ENCODE peak calls at places on chromosomes 4 and X, in six cellular contexts. Y is activated CD8-positive, alpha-beta memory T cell treated with anti-CD3 and anti-CD28 coated beads, Interleukin-2, amount 50 U/mL, for 4 hours; S is M059J; O is uterus; A is NCI-H1436; P is cardiac muscle cell. B is an unnamed sample.

GRCh38 chrX:138874271-138874670 is 162.8 kb upstream of the FGF13 start:
- DNase-seq in Y (no peak), S (no peak), O (no peak), A (no peak), P (no peak), B (no peak)

GRCh38 chrX:100994352-100995281 is 25.1 kb downstream of the ARL13A start:
- DNase-seq in Y (no peak), S (peak; percentile 89), O (no peak), A (no peak), P (no peak), B (peak; percentile 83)

GRCh38 chr4:101418055-101418454 is 70.7 kb upstream of the PPP3CA start:
- DNase-seq in Y (peak; percentile 50), S (peak; percentile 3), O (no peak), A (no peak), P (no peak), B (no peak)

GRCh38 chr4:84063618-84064017 is 435.5 kb downstream of the NKX6-1 start:
- DNase-seq in Y (no peak), S (no peak), O (no peak), A (no peak), P (no peak), B (no peak)

GRCh38 chrX:48751343-48751742 is 10.2 kb upstream of the GLOD5 start:
- DNase-seq in Y (no peak), S (no peak), O (no peak), A (no peak), P (no peak), B (no peak)

GRCh38 chr4:4694296-4694772 is 152.5 kb upstream of the STX18 start:
- DNase-seq in Y (no peak), S (peak; percentile 83), O (no peak), A (no peak), P (peak; percentile 88), B (no peak)

GRCh38 chr4:121138014-121138413 is 26.1 kb downstream of the TNIP3 start:
- DNase-seq in Y (peak; percentile 64), S (no peak), O (no peak), A (no peak), P (no peak), B (no peak)

GRCh38 chr4:15231265-15232091 is 196.4 kb upstream of the C1QTNF7 start:
- DNase-seq in Y (peak; percentile 72), S (peak; percentile 85), O (peak; percentile 91), A (peak; percentile 28), P (peak; percentile 91), B (peak; percentile 89)

GRCh38 chr4:22870847-22871246 is 178.1 kb downstream of the GBA3 start:
- DNase-seq in Y (no peak), S (no peak), O (no peak), A (no peak), P (no peak), B (no peak)

GRCh38 chrX:7891928-7892327 is 35.3 kb downstream of the PNPLA4 start:
- DNase-seq in Y (no peak), S (no peak), O (no peak), A (no peak), P (no peak), B (no peak)

GRCh38 chr4:60463846-60464502 is 736.2 kb upstream of the ADGRL3 start:
- DNase-seq in Y (no peak), S (no peak), O (no peak), A (no peak), P (peak; percentile 10), B (peak; percentile 13)

GRCh38 chr4:155666701-155667537 is at the start of gene GUCY1A1:
- DNase-seq in Y (peak; percentile 14), S (peak; percentile 14), O (peak; percentile 33), A (no peak), P (peak; percentile 76), B (no peak)

GRCh38 chr4:141659539-141659938 is 23.2 kb downstream of the IL15 start:
- DNase-seq in Y (no peak), S (no peak), O (no peak), A (no peak), P (no peak), B (no peak)

GRCh38 chr4:81021995-81022394 is 8.5 kb upstream of the BMP3 start:
- DNase-seq in Y (no peak), S (no peak), O (no peak), A (no peak), P (no peak), B (no peak)

GRCh38 chrX:55028040-55028439 is 2.7 kb downstream of the ALAS2 start:
- DNase-seq in Y (no peak), S (no peak), O (no peak), A (no peak), P (no peak), B (no peak)

GRCh38 chr4:109966891-109967481 is 54.3 kb downstream of the EGF start:
- DNase-seq in Y (no peak), S (peak; percentile 36), O (no peak), A (no peak), P (no peak), B (no peak)

GRCh38 chr4:156672924-156673323 is 298.7 kb downstream of the PDGFC start:
- DNase-seq in Y (no peak), S (peak; percentile 90), O (no peak), A (no peak), P (no peak), B (no peak)

GRCh38 chr4:96913437-96914075 is 1073.7 kb downstream of the PDHA2 start:
- DNase-seq in Y (no peak), S (peak; percentile 27), O (no peak), A (no peak), P (no peak), B (peak; percentile 34)